ENCODE peak calls at places on chromosomes 7 and 10, in five cellular contexts. W is choroid plexus epithelial cell, E is GM20000, G is stomach, K is AG09309. R is an unnamed sample.

GRCh38 chr7:102421706-102422105 is 11.7 kb upstream of the ORAI2 start:
- DNase-seq in W (no peak), E (no peak), G (no peak), K (no peak), R (no peak)

GRCh38 chr10:26627320-26627719 is 70.2 kb upstream of the PDSS1 start:
- DNase-seq in W (no peak), E (no peak), G (no peak), K (no peak), R (no peak)

GRCh38 chr7:124310934-124311390 is 278.1 kb upstream of the TMEM229A start:
- DNase-seq in W (no peak), E (no peak), G (no peak), K (no peak), R (no peak)

GRCh38 chr7:77811895-77812685 is 13.5 kb downstream of the PHTF2 start:
- DNase-seq in W (peak; percentile 77), E (no peak), G (no peak), K (peak; percentile 50), R (no peak)

GRCh38 chr10:6053816-6054581 is 8.2 kb downstream of the IL2RA start:
- DNase-seq in W (no peak), E (no peak), G (peak; percentile 68), K (no peak), R (no peak)

GRCh38 chr7:539731-540411 is 20.2 kb upstream of the PDGFA start:
- DNase-seq in W (no peak), E (no peak), G (peak; percentile 56), K (no peak), R (no peak)

GRCh38 chr10:33258951-33259350 is 75.5 kb downstream of the NRP1 start:
- DNase-seq in W (peak; percentile 83), E (no peak), G (no peak), K (no peak), R (no peak)

GRCh38 chr7:18788026-18788425 is 292.5 kb downstream of the HDAC9 start:
- DNase-seq in W (peak; percentile 31), E (no peak), G (no peak), K (no peak), R (peak; percentile 60)

GRCh38 chr7:155292680-155293226 is 4.9 kb upstream of the INSIG1 start:
- DNase-seq in W (no peak), E (no peak), G (no peak), K (no peak), R (no peak)

GRCh38 chr7:877312-878232 is 1.2 kb downstream of the GET4 start:
- DNase-seq in W (no peak), E (no peak), G (peak; percentile 56), K (no peak), R (peak; percentile 82)

R was measured in adrenal gland.